ENCODE peak calls at places on chromosomes 4 and X, in nine cellular contexts. U is uterus, J is upper lobe of left lung, O is choroid plexus epithelial cell, T is progenitor cell of endocrine pancreas, R is testis, V is heart right ventricle, C is hepatocyte, M is thoracic aorta. E is an unnamed sample.

GRCh38 chrX:41302293-41302868 is 31.6 kb upstream of the DDX3X start:
- DNase-seq in R (no peak), U (no peak), M (no peak), O (peak), C (no peak), J (no peak), T (no peak), V (no peak), E (no peak)

GRCh38 chrX:22424141-22424915 is 151.6 kb downstream of the CBLL2 start:
- DNase-seq in V (no peak), O (no peak), M (no peak), U (no peak), J (no peak), T (no peak), C (no peak), R (no peak), E (no peak)

GRCh38 chr4:26032572-26033320 is 118.7 kb downstream of the SMIM20 start:
- DNase-seq in U (peak), C (no peak), M (no peak), O (peak), R (peak), J (no peak), T (no peak), V (no peak), E (no peak)

GRCh38 chrX:125507119-125507518 is 187.4 kb downstream of the TEX13C start:
- DNase-seq in O (no peak), U (no peak), T (no peak), M (no peak), C (no peak), V (no peak), R (no peak), J (no peak), E (no peak)

GRCh38 chr4:10983274-10983673 is 298.7 kb upstream of the CLNK start:
- DNase-seq in J (no peak), O (no peak), T (no peak), M (no peak), C (peak), V (no peak), U (no peak), R (no peak), E (no peak)

GRCh38 chr4:11149612-11150259 is 279.0 kb downstream of the HS3ST1 start:
- DNase-seq in J (no peak), C (no peak), T (no peak), V (no peak), U (no peak), R (no peak), M (no peak), O (no peak), E (no peak)

GRCh38 chr4:48748949-48749596 is 31.0 kb downstream of the FRYL start:
- DNase-seq in U (no peak), T (no peak), R (no peak), C (peak), J (no peak), V (no peak), O (peak), M (no peak), E (no peak)

GRCh38 chrX:19883878-19884277 is 3.5 kb downstream of the SH3KBP1 start:
- DNase-seq in T (no peak), C (no peak), J (no peak), V (no peak), U (no peak), R (no peak), M (no peak), O (no peak), E (no peak)

GRCh38 chrX:28889691-28890090 is 302.4 kb downstream of the IL1RAPL1 start:
- DNase-seq in M (no peak), J (no peak), C (no peak), T (no peak), R (no peak), U (no peak), O (no peak), V (no peak), E (no peak)

GRCh38 chr4:116953947-116954346 is 131.4 kb downstream of the TRAM1L1 start:
- DNase-seq in M (no peak), O (no peak), R (no peak), U (no peak), C (no peak), V (no peak), T (no peak), J (no peak), E (no peak)

GRCh38 chrX:9845574-9845948 is 59.3 kb downstream of the SHROOM2 start:
- DNase-seq in J (no peak), T (no peak), M (no peak), C (no peak), V (no peak), O (peak), R (no peak), U (no peak), E (no peak)

GRCh38 chr4:121125486-121125885 is 38.6 kb downstream of the TNIP3 start:
- DNase-seq in O (no peak), C (no peak), J (peak), R (no peak), V (no peak), T (no peak), M (no peak), U (no peak), E (no peak)

GRCh38 chrX:114611018-114611619 is 27.2 kb downstream of the HTR2C start:
- DNase-seq in J (no peak), M (no peak), C (peak), V (no peak), R (peak), O (peak), U (peak), T (peak), E (peak)

GRCh38 chrX:29215251-29215650 is 628.0 kb downstream of the IL1RAPL1 start:
- DNase-seq in O (peak), M (no peak), U (no peak), V (no peak), R (no peak), C (no peak), T (no peak), J (no peak), E (no peak)

GRCh38 chr4:6088950-6089349 is 70.7 kb upstream of the C4orf50 start:
- DNase-seq in C (no peak), M (no peak), O (no peak), V (no peak), U (no peak), J (no peak), R (no peak), T (no peak), E (no peak)

GRCh38 chr4:109166586-109166985 is 135.9 kb downstream of the COL25A1 start:
- DNase-seq in M (no peak), T (no peak), J (no peak), V (no peak), R (no peak), U (no peak), C (no peak), O (no peak), E (no peak)

GRCh38 chr4:68410149-68410548 is 37.1 kb upstream of the TMPRSS11E start:
- DNase-seq in C (no peak), R (no peak), U (no peak), M (no peak), O (no peak), T (no peak), V (no peak), J (no peak), E (no peak)

GRCh38 chr4:27973056-27973455 is 1112.4 kb downstream of the STIM2 start:
- DNase-seq in U (no peak), R (no peak), V (no peak), O (no peak), M (no peak), T (no peak), J (no peak), C (no peak), E (no peak)

GRCh38 chr4:164009435-164009834 is 514.9 kb downstream of the TMA16 start:
- DNase-seq in O (no peak), U (no peak), V (no peak), C (no peak), M (no peak), R (no peak), T (no peak), J (no peak), E (no peak)

GRCh38 chr4:23038626-23039245 is 346.0 kb downstream of the GBA3 start:
- DNase-seq in R (no peak), T (no peak), C (no peak), M (no peak), J (no peak), V (no peak), U (no peak), O (no peak), E (no peak)

GRCh38 chr4:158079661-158080060 is 93.2 kb downstream of the GASK1B start:
- DNase-seq in U (peak), J (no peak), M (no peak), T (no peak), R (peak), C (no peak), O (no peak), V (no peak), E (no peak)

GRCh38 chr4:168585168-168586091 is 88.6 kb downstream of the PALLD start:
- DNase-seq in U (peak), V (peak), J (no peak), C (peak), T (peak), O (peak), R (peak), M (peak), E (peak)

GRCh38 chrX:45740291-45740690 is 539.6 kb upstream of the DIPK2B start:
- DNase-seq in R (no peak), M (no peak), C (no peak), T (no peak), U (no peak), V (no peak), J (no peak), O (no peak), E (no peak)

GRCh38 chr4:127479031-127479622 is 153.6 kb upstream of the INTU start:
- DNase-seq in M (no peak), C (peak), R (no peak), U (no peak), O (peak), J (no peak), V (no peak), T (no peak), E (no peak)

GRCh38 chr4:60757986-60758385 is 442.1 kb upstream of the ADGRL3 start:
- DNase-seq in J (no peak), T (no peak), R (no peak), V (no peak), C (no peak), U (no peak), O (peak), M (no peak), E (no peak)

GRCh38 chr4:100933628-100934027 is 413.7 kb downstream of the PPP3CA start:
- DNase-seq in M (no peak), C (peak), V (no peak), J (no peak), T (no peak), U (no peak), O (peak), R (no peak), E (no peak)

GRCh38 chrX:54999717-55000598 is at the start of gene APEX2:
- DNase-seq in O (peak), J (peak), U (peak), V (peak), M (peak), R (peak), C (peak), T (peak), E (peak)

GRCh38 chr4:3385719-3386440 is 55.9 kb upstream of the HGFAC start:
- DNase-seq in R (peak), C (no peak), M (no peak), V (no peak), T (no peak), O (no peak), J (peak), U (no peak), E (no peak)

GRCh38 chrX:48761674-48762471 is at the start of gene GLOD5:
- DNase-seq in M (no peak), V (no peak), C (peak), U (no peak), R (peak), O (peak), J (peak), T (peak), E (peak)
- TF ChIP-seq CTCF in M (no peak), V (no peak), C (peak), U (no peak), R (no peak), O (peak), J (no peak), T (peak), E (no peak)

DNA sequence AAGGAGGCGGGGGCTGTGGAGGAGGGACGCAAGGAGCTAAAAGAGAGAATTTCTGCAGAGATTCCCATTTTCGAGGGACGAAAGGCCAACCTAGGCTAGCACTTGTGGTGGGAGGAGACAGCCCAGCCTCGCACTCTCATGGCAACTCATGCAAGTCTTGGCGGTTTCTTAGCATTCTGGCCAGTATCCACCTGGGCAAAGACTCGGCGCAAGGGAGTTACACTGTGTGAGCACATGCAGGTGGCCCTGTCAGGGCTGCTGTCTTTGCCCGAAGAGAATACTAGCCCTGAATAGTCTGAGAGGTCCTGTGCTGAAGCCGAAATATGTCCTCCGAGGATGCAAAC is 15.5 kb downstream of the MCF2 start:
- DNase-seq in O (no peak), R (peak), U (no peak), M (no peak), C (no peak), V (no peak), J (no peak), T (no peak), E (no peak)
- TF ChIP-seq CTCF in O (no peak), R (no peak), U (no peak), M (no peak), C (no peak), V (no peak), J (no peak), T (no peak), E (no peak)

DNA sequence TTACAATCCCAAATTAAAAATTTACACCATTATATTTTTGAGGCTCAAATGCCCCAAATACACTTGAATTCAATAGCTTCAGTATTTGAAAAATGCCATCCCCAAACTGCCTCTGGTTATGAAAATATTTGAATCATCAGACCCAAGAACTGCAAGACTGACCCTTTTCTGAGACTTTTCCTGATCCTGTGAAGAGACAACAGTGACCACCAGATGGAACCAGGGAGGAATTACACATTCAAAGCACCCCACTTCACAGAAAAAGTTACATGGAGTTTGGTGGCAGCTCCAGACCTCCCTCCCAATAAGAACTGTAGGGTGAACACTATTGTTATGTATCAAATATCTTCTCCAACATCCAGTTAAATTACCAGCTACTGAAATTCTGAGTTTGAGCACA is 44.0 kb upstream of the SCD5 start:
- DNase-seq in C (peak), T (no peak), R (no peak), J (no peak), V (no peak), U (no peak), M (no peak), O (peak), E (no peak)
- TF ChIP-seq CTCF in C (peak), T (peak), R (peak), J (no peak), V (no peak), U (no peak), M (no peak), O (peak), E (no peak)

GRCh38 chr4:47704693-47705325 is 133.1 kb downstream of the CORIN start:
- DNase-seq in O (peak), C (peak), V (peak), U (no peak), M (no peak), J (no peak), R (peak), T (no peak), E (peak)

GRCh38 chr4:47703964-47704363 is 133.9 kb downstream of the CORIN start:
- DNase-seq in J (no peak), R (no peak), T (no peak), V (no peak), C (no peak), U (peak), O (peak), M (no peak), E (no peak)

GRCh38 chr4:47701286-47701685 is 136.6 kb downstream of the CORIN start:
- DNase-seq in R (no peak), U (no peak), J (no peak), M (no peak), T (no peak), V (no peak), O (no peak), C (no peak), E (no peak)

GRCh38 chr4:47703008-47703407 is 134.9 kb downstream of the CORIN start:
- DNase-seq in U (no peak), C (no peak), M (no peak), R (no peak), V (no peak), J (no peak), T (no peak), O (no peak), E (no peak)

DNA sequence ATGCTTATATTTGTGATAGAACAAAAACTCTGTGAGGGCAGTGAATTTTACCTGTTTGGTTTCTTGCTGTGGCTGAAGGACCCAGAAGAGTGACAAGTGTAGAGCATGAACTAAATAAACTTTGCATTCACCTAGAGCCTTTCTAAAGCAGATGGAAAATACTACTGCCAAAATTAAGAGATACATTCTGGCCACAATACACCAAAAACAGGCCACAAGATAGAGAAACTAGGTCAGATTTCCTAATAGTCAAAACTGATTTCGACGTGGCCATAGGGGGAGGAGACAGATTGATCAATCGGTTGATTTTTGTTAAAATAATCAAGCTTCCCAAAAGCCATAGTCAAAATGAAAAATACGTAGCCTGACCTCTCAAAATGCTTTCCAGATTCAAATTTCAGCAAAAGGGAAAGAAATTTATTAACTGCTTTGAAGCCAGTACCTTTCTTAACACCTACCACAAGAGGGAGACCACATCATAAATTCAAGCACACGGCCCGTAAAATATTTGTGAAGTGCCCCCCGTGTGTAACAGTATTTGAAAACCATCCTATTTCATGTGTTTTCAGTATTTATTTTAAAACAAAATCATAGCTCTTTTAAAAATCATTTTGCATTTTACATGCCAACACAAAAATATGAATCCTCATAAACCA is 132.4 kb downstream of the CORIN start:
- DNase-seq in V (no peak), R (no peak), M (no peak), O (peak), J (no peak), T (no peak), C (peak), U (no peak), E (no peak)
- TF ChIP-seq CTCF in V (peak), R (peak), M (no peak), O (peak), J (peak), T (peak), C (peak), U (no peak), E (peak)

GRCh38 chr4:2168469-2169319 is 73.2 kb downstream of the HAUS3 start:
- DNase-seq in O (no peak), C (no peak), U (no peak), V (no peak), J (no peak), M (no peak), T (no peak), R (no peak), E (no peak)
- TF ChIP-seq CTCF in O (no peak), C (no peak), U (no peak), V (no peak), J (no peak), M (no peak), T (no peak), R (no peak), E (no peak)

GRCh38 chr4:169756971-169757574 is 671 bp downstream of the HPF1 start:
- DNase-seq in V (no peak), M (no peak), C (no peak), U (no peak), R (peak), J (no peak), O (no peak), T (no peak), E (no peak)

GRCh38 chr4:169757575-169758184 is at the start of gene HPF1:
- DNase-seq in O (peak), T (peak), J (peak), U (peak), C (peak), M (peak), R (peak), V (peak), E (peak)
- TF ChIP-seq CTCF in O (no peak), T (no peak), J (no peak), U (no peak), C (no peak), M (no peak), R (no peak), V (no peak), E (no peak)

DNA sequence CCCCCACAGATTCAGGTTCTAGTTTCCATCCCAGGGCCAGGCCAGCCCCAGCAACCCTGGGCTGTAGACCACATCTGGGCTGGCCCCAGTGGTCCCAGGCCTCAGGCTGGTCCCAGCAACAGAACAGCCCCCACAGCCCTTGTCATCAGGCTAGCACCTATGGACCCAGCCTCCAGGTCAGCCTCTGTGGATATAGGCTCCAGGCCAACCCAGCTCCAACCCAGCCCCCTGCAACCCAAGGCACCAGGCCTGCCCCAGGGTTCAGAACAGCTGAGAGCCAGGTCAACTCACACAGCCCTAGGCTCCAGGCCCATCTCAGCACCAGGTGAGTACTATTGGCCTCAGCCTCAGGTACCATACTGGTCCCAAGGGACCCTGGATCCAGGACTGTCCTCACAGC is 155.3 kb downstream of the PWWP3B start:
- DNase-seq in T (no peak), C (no peak), O (no peak), V (no peak), R (no peak), J (peak), M (no peak), U (no peak), E (no peak)
- TF ChIP-seq CTCF in T (no peak), C (no peak), O (no peak), V (no peak), R (no peak), J (no peak), M (no peak), U (no peak), E (no peak)

E was measured in mesothelial cell of epicardium.